ENCODE peak calls at places on chromosomes 16 and 17, in six cellular contexts. O is A549, E is IMR-90, N is SK-N-SH, H is GM12878, L is HepG2. U is an unnamed sample.

GRCh38 chr16:24337013-24337412 is 80.9 kb downstream of the CACNG3 start:
- DNase-seq in N (no peak), L (no peak), H (no peak), O (no peak), E (no peak), U (no peak)

GRCh38 chr17:65547253-65547670 is 14.2 kb downstream of the AXIN2 start:
- DNase-seq in H (no peak), E (peak), N (no peak), O (peak), L (peak), U (no peak)

GRCh38 chr17:58304735-58305486 is 23.7 kb downstream of the TSPOAP1 start:
- DNase-seq in E (no peak), H (no peak), O (no peak), N (peak), L (no peak), U (no peak)

GRCh38 chr17:75430159-75430748 is 24.8 kb upstream of the GRB2 start:
- DNase-seq in E (peak), L (peak), H (no peak), O (peak), N (no peak), U (peak)

GRCh38 chr16:24853830-24854229 is 8.1 kb downstream of the SLC5A11 start:
- DNase-seq in L (no peak), E (peak), N (peak), H (no peak), O (peak), U (no peak)

GRCh38 chr17:43696891-43697290 is 35.2 kb upstream of the MEOX1 start:
- DNase-seq in N (no peak), E (no peak), L (no peak), O (no peak), H (no peak), U (no peak)

GRCh38 chr16:79918916-79919315 is 318.4 kb upstream of the MAF start:
- DNase-seq in O (no peak), H (no peak), E (no peak), L (no peak), N (no peak), U (no peak)

GRCh38 chr17:79980246-79981043 is 55.2 kb downstream of the TBC1D16 start:
- DNase-seq in L (no peak), H (no peak), E (no peak), O (no peak), N (peak), U (no peak)

GRCh38 chr17:37261286-37261685 is 114.5 kb upstream of the C17orf78 start:
- DNase-seq in E (peak), L (no peak), N (no peak), O (no peak), H (no peak), U (no peak)

GRCh38 chr16:4693956-4694663 is 748 bp downstream of the NUDT16L1 start:
- DNase-seq in H (no peak), O (no peak), E (peak), L (no peak), N (peak), U (peak)

GRCh38 chr17:64017381-64017980 is 3.0 kb downstream of the ICAM2 start:
- DNase-seq in O (no peak), L (no peak), E (no peak), N (no peak), H (no peak), U (no peak)

GRCh38 chr17:38556234-38556633 is 49.5 kb downstream of the SRCIN1 start:
- DNase-seq in L (no peak), H (no peak), E (no peak), O (no peak), N (no peak), U (no peak)

GRCh38 chr16:82935781-82936180 is 309.0 kb downstream of the CDH13 start:
- DNase-seq in L (no peak), E (no peak), H (no peak), N (no peak), O (no peak), U (no peak)

GRCh38 chr17:79779088-79779529 is 1.2 kb downstream of the CBX2 start:
- DNase-seq in E (no peak), O (no peak), H (no peak), L (no peak), N (peak), U (peak)

GRCh38 chr16:11315499-11315898 is 29.8 kb upstream of the RMI2 start:
- DNase-seq in H (no peak), L (no peak), O (peak), E (peak), N (no peak), U (no peak)

GRCh38 chr16:49436181-49436580 is 62.6 kb downstream of the C16orf78 start:
- DNase-seq in N (no peak), L (no peak), H (no peak), O (no peak), E (no peak), U (no peak)

GRCh38 chr17:61404702-61405046 is 5.0 kb downstream of the TBX2 start:
- DNase-seq in N (peak), E (peak), H (no peak), L (no peak), O (no peak), U (no peak)

GRCh38 chr17:7281953-7282751 is 634 bp downstream of the SLC2A4 start:
- DNase-seq in O (no peak), E (no peak), H (no peak), N (peak), L (no peak), U (no peak)

GRCh38 chr17:66492080-66492479 is 189.7 kb downstream of the PRKCA start:
- DNase-seq in N (peak), O (no peak), E (no peak), L (no peak), H (no peak), U (no peak)

GRCh38 chr16:9929836-9930235 is 252.4 kb downstream of the GRIN2A start:
- DNase-seq in L (no peak), E (no peak), O (no peak), N (no peak), H (no peak), U (no peak)

DNA sequence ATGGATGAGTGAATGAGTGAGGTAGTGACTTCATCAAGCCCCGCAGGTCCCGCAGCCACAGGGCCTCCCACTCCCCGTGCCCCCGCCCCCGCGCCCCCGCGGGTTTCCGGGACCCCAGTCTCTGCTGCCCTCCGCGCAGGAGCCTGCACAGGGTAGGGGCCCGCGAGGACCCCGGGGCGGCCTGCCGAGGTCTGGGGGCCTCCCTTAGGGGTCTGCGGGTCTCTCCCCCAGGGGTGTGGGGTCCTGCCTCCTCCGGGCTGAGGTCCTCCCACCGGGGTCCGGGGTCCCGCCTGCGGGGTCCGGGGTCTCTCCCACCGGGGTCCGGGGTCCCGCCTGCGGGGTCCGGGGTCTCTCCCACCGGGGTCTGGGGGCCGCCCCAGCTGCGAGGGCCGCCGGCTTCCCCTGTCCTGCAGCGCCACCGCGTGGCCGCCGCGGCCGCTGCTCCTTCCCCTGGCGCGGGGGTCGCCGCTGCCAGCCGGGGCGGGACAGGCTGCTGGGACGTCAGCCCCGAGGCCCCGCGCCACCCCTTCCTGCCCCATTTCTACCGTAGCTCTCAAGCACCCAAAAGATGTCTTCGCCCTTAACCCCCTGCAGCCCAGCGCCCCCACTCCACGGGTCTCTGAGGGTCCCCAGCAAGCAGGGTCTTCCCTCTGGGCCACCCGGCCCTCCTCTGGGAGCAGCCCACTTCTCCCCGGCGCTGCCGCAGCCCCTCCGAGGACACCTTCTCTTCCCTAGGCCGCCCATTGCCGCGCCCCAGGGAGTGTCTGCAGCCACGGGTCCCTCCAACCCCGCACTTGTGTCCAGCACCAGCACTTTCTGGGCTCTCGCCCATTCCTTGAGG is 10.4 kb upstream of the CHMP6 start:
- DNase-seq in H (no peak), O (no peak), N (peak), E (no peak), L (no peak), U (peak)
- TF ChIP-seq SMC3 in H (peak), O (peak), N (peak), E (peak), L (no peak), U (peak)

GRCh38 chr16:16884451-16884850 is 505.5 kb downstream of the NPIPA7 start:
- DNase-seq in E (no peak), O (no peak), L (no peak), H (no peak), N (no peak), U (no peak)

GRCh38 chr16:16877061-16877460 is 498.1 kb downstream of the NPIPA7 start:
- DNase-seq in L (no peak), O (no peak), E (no peak), N (no peak), H (no peak), U (no peak)

GRCh38 chr16:16882766-16883165 is 503.8 kb downstream of the NPIPA7 start:
- DNase-seq in H (no peak), N (no peak), O (no peak), L (no peak), E (no peak), U (no peak)

GRCh38 chr16:16881771-16882170 is 502.8 kb downstream of the NPIPA7 start:
- DNase-seq in L (no peak), N (no peak), H (no peak), O (no peak), E (no peak), U (no peak)

DNA sequence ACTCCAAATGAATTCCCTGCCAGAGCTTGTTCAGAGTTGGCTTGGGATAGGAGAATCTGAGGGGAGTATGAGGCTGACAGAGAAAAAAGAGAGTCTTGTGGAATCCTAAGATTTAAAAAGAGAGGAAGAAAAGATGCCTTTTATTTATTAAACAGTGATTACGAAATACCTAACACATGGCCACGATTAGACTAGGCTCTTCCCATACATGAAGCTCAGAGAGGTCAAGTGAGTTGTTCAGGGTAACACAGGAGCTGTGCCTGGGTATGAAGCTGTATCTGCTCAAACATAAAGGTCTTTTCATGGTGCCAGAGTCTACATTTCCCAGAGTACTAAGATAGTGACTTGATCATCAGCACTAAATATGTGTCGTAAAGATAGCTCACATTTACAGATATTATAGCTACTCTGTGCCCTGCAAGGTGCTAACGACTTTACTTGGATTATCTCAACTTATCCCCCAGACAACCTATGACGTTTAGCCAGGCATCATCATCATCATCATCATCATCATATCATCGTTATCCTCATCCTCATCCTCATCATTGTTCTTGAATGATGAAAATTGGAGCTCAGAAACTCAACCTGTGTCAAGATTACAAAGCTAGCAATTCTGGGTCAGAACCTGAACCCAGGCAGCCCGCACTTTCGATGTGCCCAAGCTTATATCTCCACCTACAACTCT is 500.8 kb downstream of the NPIPA7 start:
- DNase-seq in O (no peak), N (no peak), H (no peak), L (no peak), E (no peak), U (no peak)
- TF ChIP-seq SMC3 in O (no peak), N (no peak), H (no peak), L (no peak), E (no peak), U (no peak)

DNA sequence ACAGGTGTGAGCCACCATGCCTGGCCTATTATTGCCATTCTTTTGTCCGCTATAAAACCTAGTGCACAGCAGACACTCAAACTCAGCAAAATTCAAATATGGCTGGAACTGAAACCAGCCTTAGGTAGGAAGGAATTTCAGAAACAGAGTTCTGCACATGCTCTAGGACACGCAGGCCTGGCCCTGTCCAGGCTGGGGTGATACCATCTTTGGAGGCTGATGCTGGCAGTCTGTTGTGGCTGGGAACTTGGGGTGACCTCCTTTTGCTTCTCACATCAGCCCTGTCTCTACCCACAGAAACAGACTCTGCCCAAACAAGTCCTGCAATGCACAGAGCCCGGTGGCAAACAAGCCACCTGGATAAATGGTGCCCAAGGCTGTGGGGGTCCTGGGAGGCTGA is 12.6 kb upstream of the KIFC3 start:
- DNase-seq in H (no peak), N (no peak), O (no peak), L (no peak), E (no peak), U (no peak)
- TF ChIP-seq SMC3 in H (no peak), N (no peak), O (no peak), L (no peak), E (no peak), U (no peak)

GRCh38 chr16:52705192-52705591 is 158.2 kb upstream of the TOX3 start:
- DNase-seq in E (no peak), N (peak), L (no peak), H (no peak), O (no peak), U (no peak)

GRCh38 chr16:52713740-52714139 is 166.8 kb upstream of the TOX3 start:
- DNase-seq in O (no peak), H (no peak), L (no peak), E (no peak), N (no peak), U (no peak)

DNA sequence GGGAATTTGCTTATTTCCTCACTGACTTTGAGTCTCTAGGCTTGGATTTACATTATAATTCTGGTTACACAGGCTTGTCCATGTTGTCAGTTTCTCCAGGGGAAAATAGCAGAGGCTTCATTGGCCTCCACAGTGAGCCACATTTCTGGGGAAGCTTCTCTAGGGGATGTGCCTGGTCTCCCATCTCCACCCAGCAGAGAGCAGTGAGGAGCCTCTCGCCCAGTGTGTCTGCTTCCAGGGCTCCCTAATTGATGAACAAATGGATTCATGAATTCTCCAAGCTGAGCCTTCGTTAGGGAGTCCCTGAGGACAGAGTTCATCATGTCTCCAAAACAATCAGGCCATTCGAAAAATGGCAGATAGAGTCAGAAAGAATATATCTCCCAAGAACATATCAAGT is 162.3 kb upstream of the TOX3 start:
- DNase-seq in L (no peak), N (no peak), O (no peak), E (no peak), H (no peak), U (no peak)
- TF ChIP-seq SMC3 in L (no peak), N (no peak), O (no peak), E (no peak), H (no peak), U (no peak)

GRCh38 chr16:2081201-2081600 is 33.4 kb downstream of the TSC2 start:
- DNase-seq in O (no peak), H (no peak), N (no peak), L (no peak), E (no peak), U (no peak)
- TF ChIP-seq SMC3 in O (no peak), H (no peak), N (no peak), L (no peak), E (no peak), U (no peak)

DNA sequence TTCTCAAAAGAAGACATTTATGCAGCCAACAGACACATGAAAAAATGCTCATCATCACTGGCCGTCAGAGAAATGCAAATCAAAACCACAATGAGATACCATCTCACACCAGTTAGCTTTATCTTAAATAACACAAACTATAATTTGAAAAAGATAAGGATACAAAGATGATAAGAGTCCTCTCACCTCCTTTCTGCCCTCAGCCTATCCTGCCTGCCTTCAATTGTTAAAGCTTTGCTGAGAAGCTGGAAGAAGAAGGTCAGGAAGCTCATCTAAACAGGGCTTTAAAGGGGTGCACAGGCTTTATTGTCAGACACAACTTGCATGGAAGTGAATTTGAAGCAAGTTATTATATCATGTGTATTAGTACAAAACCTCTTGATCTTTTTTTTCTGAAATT is 676.3 kb upstream of the GOT2 start:
- DNase-seq in N (no peak), L (no peak), O (no peak), E (no peak), H (no peak), U (no peak)
- TF ChIP-seq SMC3 in N (no peak), L (no peak), O (no peak), E (no peak), H (no peak), U (no peak)

U was measured in K562.